ENCODE peak calls at places on chromosome 5, in five cellular contexts. S, F, O, E and J are unnamed samples.

GRCh38 chr5:32613050-32613672 is 27.8 kb downstream of the SUB1 start:
- DNase-seq in S (peak; percentile 75), F (peak; percentile 75), O (peak; percentile 72), E (peak; percentile 88), J (peak; percentile 28)

GRCh38 chr5:139708877-139709586 is 60.9 kb downstream of the CXXC5 start:
- DNase-seq in S (peak; percentile 28), F (no peak), O (no peak), E (peak; percentile 78), J (no peak)

GRCh38 chr5:132653716-132654115 is 4.3 kb upstream of the IL13 start:
- DNase-seq in S (no peak), F (no peak), O (no peak), E (no peak), J (no peak)

GRCh38 chr5:37721447-37721871 is 118.4 kb downstream of the GDNF start:
- DNase-seq in S (peak; percentile 36), F (no peak), O (no peak), E (no peak), J (no peak)

GRCh38 chr5:150791536-150791935 is 13.0 kb downstream of the SMIM3 start:
- DNase-seq in S (peak; percentile 52), F (no peak), O (no peak), E (no peak), J (no peak)

GRCh38 chr5:131773805-131774204 is 23.0 kb downstream of the FNIP1 start:
- DNase-seq in S (no peak), F (no peak), O (no peak), E (no peak), J (peak; percentile 20)

GRCh38 chr5:134510970-134511795 is 14.3 kb upstream of the JADE2 start:
- DNase-seq in S (peak; percentile 69), F (no peak), O (no peak), E (peak; percentile 38), J (no peak)

GRCh38 chr5:100119903-100120302 is 415.3 kb upstream of the FAM174A start:
- DNase-seq in S (no peak), F (no peak), O (no peak), E (no peak), J (no peak)

GRCh38 chr5:137498301-137498735 is 808 bp downstream of the SPOCK1 start:
- DNase-seq in S (no peak), F (no peak), O (no peak), E (peak; percentile 27), J (peak; percentile 62)

GRCh38 chr5:56494300-56494704 is 261.2 kb upstream of the ANKRD55 start:
- DNase-seq in S (peak; percentile 65), F (no peak), O (no peak), E (no peak), J (no peak)

GRCh38 chr5:126514159-126515141 is 80.6 kb downstream of the ALDH7A1 start:
- DNase-seq in S (peak; percentile 75), F (no peak), O (no peak), E (no peak), J (no peak)

GRCh38 chr5:126512451-126512850 is 82.6 kb downstream of the ALDH7A1 start:
- DNase-seq in S (no peak), F (no peak), O (no peak), E (no peak), J (no peak)

GRCh38 chr5:126511961-126512360 is 83.1 kb downstream of the ALDH7A1 start:
- DNase-seq in S (no peak), F (no peak), O (no peak), E (no peak), J (no peak)

GRCh38 chr5:126513703-126514102 is 81.3 kb downstream of the ALDH7A1 start:
- DNase-seq in S (peak; percentile 17), F (no peak), O (no peak), E (no peak), J (no peak)

DNA sequence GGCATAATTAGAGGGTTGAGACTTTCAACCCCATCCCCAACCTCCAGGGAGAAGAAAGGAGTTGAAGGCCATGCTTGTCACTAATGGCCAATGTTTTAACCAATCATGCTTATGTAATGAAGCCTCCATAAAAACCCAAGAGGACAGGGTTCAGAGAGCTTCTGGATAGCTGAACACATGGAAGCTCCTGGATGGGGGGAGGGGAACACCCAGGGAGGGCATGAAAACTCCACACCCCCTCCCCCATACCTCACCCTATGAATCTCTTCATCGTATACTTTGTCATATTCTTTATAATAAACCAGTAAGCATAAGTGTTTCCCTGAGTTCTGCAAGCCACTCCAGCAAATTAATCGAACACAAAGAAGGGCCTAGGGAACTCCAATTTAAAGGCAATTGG is 81.7 kb downstream of the ALDH7A1 start:
- DNase-seq in S (no peak), F (no peak), O (no peak), E (no peak), J (no peak)
- H3K27ac ChIP-seq in S (peak overlapping the region; percentile 30), F (peak overlapping the region; percentile 45), O (no peak overlapping the region), E (peak overlapping the region; percentile 12), J (no peak overlapping the region)

DNA sequence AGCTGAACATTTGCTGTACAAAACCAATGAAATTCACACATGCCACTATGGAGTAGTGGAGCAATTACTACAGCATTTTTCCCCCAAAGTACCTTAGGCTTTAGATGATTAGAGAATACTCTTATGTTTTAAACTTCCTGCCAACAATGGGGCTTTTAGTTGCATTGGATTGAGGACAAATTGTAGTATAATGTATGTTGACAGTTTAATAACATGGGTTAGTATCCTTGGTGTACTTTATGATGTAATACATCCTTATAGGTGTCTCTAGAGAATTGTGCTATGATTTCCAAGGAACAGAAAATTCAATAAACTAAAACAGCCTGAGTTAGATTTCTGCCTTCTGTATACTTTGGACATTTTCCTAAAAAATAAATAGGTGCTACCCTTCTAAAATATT is 422.7 kb upstream of the GRAMD2B start:
- DNase-seq in S (no peak), F (no peak), O (no peak), E (no peak), J (no peak)
- H3K27ac ChIP-seq in S (no peak overlapping the region), F (no peak overlapping the region), O (no peak overlapping the region), E (no peak overlapping the region), J (no peak overlapping the region)

GRCh38 chr5:58671155-58671554 is 88.3 kb downstream of the RAB3C start:
- DNase-seq in S (no peak), F (no peak), O (no peak), E (peak; percentile 54), J (no peak)
- H3K27ac ChIP-seq in S (no peak overlapping the region), F (no peak overlapping the region), O (no peak overlapping the region), E (peak overlapping the region; percentile 68), J (no peak overlapping the region)

GRCh38 chr5:53766683-53767082 is 206.2 kb downstream of the NDUFS4 start:
- DNase-seq in S (no peak), F (no peak), O (no peak), E (no peak), J (no peak)
- H3K27ac ChIP-seq in S (no peak overlapping the region), F (no peak overlapping the region), O (no peak overlapping the region), E (no peak overlapping the region), J (no peak overlapping the region)

GRCh38 chr5:95718203-95718602 is 12.9 kb upstream of the RHOBTB3 start:
- DNase-seq in S (no peak), F (no peak), O (no peak), E (no peak), J (no peak)
- H3K27ac ChIP-seq in S (no peak overlapping the region), F (no peak overlapping the region), O (no peak overlapping the region), E (no peak overlapping the region), J (no peak overlapping the region)

GRCh38 chr5:141841376-141841775 is 36.8 kb downstream of the PCDH1 start:
- DNase-seq in S (no peak), F (no peak), O (no peak), E (peak; percentile 84), J (no peak)
- H3K27ac ChIP-seq in S (no peak overlapping the region), F (no peak overlapping the region), O (no peak overlapping the region), E (peak overlapping the region; percentile 77), J (peak overlapping the region; percentile 22)

GRCh38 chr5:78586251-78586650 is 62.3 kb downstream of the LHFPL2 start:
- DNase-seq in S (peak; percentile 100), F (no peak), O (no peak), E (no peak), J (no peak)
- H3K27ac ChIP-seq in S (peak overlapping the region; percentile 74), F (no peak overlapping the region), O (no peak overlapping the region), E (no peak overlapping the region), J (no peak overlapping the region)

DNA sequence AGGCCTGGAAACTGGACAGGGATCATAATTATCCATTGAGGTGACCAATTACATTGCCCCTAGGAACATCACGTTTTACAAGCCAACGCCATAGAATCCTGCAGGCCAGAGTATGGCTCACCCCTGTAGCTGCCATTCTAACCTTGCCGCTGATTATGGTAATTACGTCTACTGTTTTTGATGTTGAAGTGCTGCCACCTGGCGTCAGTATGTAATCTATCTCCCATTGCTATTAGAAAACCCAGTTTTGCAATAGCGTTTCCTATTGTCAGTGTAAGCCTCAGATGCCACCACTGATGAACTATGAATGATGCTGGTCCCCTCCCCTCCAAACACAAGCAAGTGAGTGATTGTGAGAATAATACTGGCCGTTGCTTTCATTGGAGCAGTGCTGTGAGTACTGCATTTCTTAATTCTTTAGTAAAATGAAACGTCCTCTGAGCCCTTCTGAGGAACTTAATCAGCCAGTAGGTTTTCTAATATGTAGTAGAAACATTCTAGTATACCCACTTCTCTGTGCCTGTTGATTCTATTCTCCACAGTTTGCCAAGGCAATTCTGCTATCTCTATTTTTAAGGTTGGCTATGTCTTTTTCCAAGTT is 100.5 kb upstream of the NMUR2 start:
- DNase-seq in S (peak; percentile 27), F (peak; percentile 9), O (peak; percentile 10), E (peak; percentile 68), J (peak; percentile 6)
- H3K27ac ChIP-seq in S (no peak overlapping the region), F (no peak overlapping the region), O (no peak overlapping the region), E (no peak overlapping the region), J (no peak overlapping the region)